ENCODE peak calls at places on chromosomes 6 and 20, in eight cellular contexts. One of them, this sample, is unnamed.

GRCh38 chr6:33073431-33073871 is at the start of gene HLA-DPA1:
- DNase-seq in smooth muscle cell of the brain vasculature: no peak
- DNase-seq in fibroblast of lung: no peak
- DNase-seq in CD8-positive, alpha-beta memory T cell: peak
- DNase-seq in GM03348: peak
- DNase-seq in ovary: no peak
- DNase-seq in germinal center: peak
- DNase-seq in NCI-H345: no peak
- DNase-seq in this sample: no peak

GRCh38 chr6:39062014-39062740 is 13.6 kb downstream of the GLP1R start:
- DNase-seq in smooth muscle cell of the brain vasculature: no peak
- DNase-seq in fibroblast of lung: no peak
- DNase-seq in CD8-positive, alpha-beta memory T cell: no peak
- DNase-seq in GM03348: no peak
- DNase-seq in ovary: no peak
- DNase-seq in germinal center: no peak
- DNase-seq in NCI-H345: no peak
- DNase-seq in this sample: no peak

GRCh38 chr6:117444600-117444999 is 18.9 kb upstream of the ROS1 start:
- DNase-seq in smooth muscle cell of the brain vasculature: no peak
- DNase-seq in fibroblast of lung: peak
- DNase-seq in CD8-positive, alpha-beta memory T cell: no peak
- DNase-seq in GM03348: peak
- DNase-seq in ovary: no peak
- DNase-seq in germinal center: no peak
- DNase-seq in NCI-H345: no peak
- DNase-seq in this sample: no peak

GRCh38 chr6:134429861-134430380 is 112.0 kb upstream of the SGK1 start:
- DNase-seq in smooth muscle cell of the brain vasculature: no peak
- DNase-seq in fibroblast of lung: no peak
- DNase-seq in CD8-positive, alpha-beta memory T cell: no peak
- DNase-seq in GM03348: no peak
- DNase-seq in ovary: no peak
- DNase-seq in germinal center: no peak
- DNase-seq in NCI-H345: no peak
- DNase-seq in this sample: no peak

GRCh38 chr20:12788936-12789335 is 219.8 kb upstream of the SPTLC3 start:
- DNase-seq in smooth muscle cell of the brain vasculature: no peak
- DNase-seq in fibroblast of lung: no peak
- DNase-seq in CD8-positive, alpha-beta memory T cell: no peak
- DNase-seq in GM03348: no peak
- DNase-seq in ovary: no peak
- DNase-seq in germinal center: no peak
- DNase-seq in NCI-H345: no peak
- DNase-seq in this sample: no peak

GRCh38 chr20:3161316-3162079 is 1.8 kb upstream of the FASTKD5 start:
- DNase-seq in smooth muscle cell of the brain vasculature: no peak
- DNase-seq in fibroblast of lung: no peak
- DNase-seq in CD8-positive, alpha-beta memory T cell: no peak
- DNase-seq in GM03348: no peak
- DNase-seq in ovary: no peak
- DNase-seq in germinal center: no peak
- DNase-seq in NCI-H345: no peak
- DNase-seq in this sample: no peak

GRCh38 chr6:164928366-164929154 is 380.8 kb downstream of the C6orf118 start:
- DNase-seq in smooth muscle cell of the brain vasculature: no peak
- DNase-seq in fibroblast of lung: peak
- DNase-seq in CD8-positive, alpha-beta memory T cell: no peak
- DNase-seq in GM03348: no peak
- DNase-seq in ovary: no peak
- DNase-seq in germinal center: no peak
- DNase-seq in NCI-H345: no peak
- DNase-seq in this sample: no peak

GRCh38 chr20:7361321-7361720 is 578.9 kb downstream of the HAO1 start:
- DNase-seq in smooth muscle cell of the brain vasculature: no peak
- DNase-seq in fibroblast of lung: no peak
- DNase-seq in CD8-positive, alpha-beta memory T cell: no peak
- DNase-seq in GM03348: no peak
- DNase-seq in ovary: no peak
- DNase-seq in germinal center: no peak
- DNase-seq in NCI-H345: no peak
- DNase-seq in this sample: no peak

GRCh38 chr6:52457096-52457495 is 37.0 kb downstream of the EFHC1 start:
- DNase-seq in smooth muscle cell of the brain vasculature: no peak
- DNase-seq in fibroblast of lung: no peak
- DNase-seq in CD8-positive, alpha-beta memory T cell: no peak
- DNase-seq in GM03348: no peak
- DNase-seq in ovary: no peak
- DNase-seq in germinal center: no peak
- DNase-seq in NCI-H345: no peak
- DNase-seq in this sample: no peak

GRCh38 chr6:108260126-108260808 is 573 bp downstream of the SNX3 start:
- DNase-seq in smooth muscle cell of the brain vasculature: no peak
- DNase-seq in fibroblast of lung: peak
- DNase-seq in CD8-positive, alpha-beta memory T cell: peak
- DNase-seq in GM03348: peak
- DNase-seq in ovary: peak
- DNase-seq in germinal center: peak
- DNase-seq in NCI-H345: peak
- DNase-seq in this sample: peak

GRCh38 chr6:44563397-44563796 is 175.9 kb downstream of the CDC5L start:
- DNase-seq in smooth muscle cell of the brain vasculature: no peak
- DNase-seq in fibroblast of lung: peak
- DNase-seq in CD8-positive, alpha-beta memory T cell: no peak
- DNase-seq in GM03348: no peak
- DNase-seq in ovary: peak
- DNase-seq in germinal center: no peak
- DNase-seq in NCI-H345: no peak
- DNase-seq in this sample: no peak

GRCh38 chr6:108562503-108562993 is 1.8 kb downstream of the FOXO3 start:
- DNase-seq in smooth muscle cell of the brain vasculature: no peak
- DNase-seq in fibroblast of lung: peak
- DNase-seq in CD8-positive, alpha-beta memory T cell: no peak
- DNase-seq in GM03348: peak
- DNase-seq in ovary: peak
- DNase-seq in germinal center: no peak
- DNase-seq in NCI-H345: peak
- DNase-seq in this sample: peak

GRCh38 chr6:87721311-87721710 is 19.3 kb upstream of the AKIRIN2 start:
- DNase-seq in smooth muscle cell of the brain vasculature: no peak
- DNase-seq in fibroblast of lung: peak
- DNase-seq in CD8-positive, alpha-beta memory T cell: no peak
- DNase-seq in GM03348: no peak
- DNase-seq in ovary: no peak
- DNase-seq in germinal center: no peak
- DNase-seq in NCI-H345: no peak
- DNase-seq in this sample: no peak

GRCh38 chr6:106444777-106445507 is 84.4 kb downstream of the CRYBG1 start:
- DNase-seq in smooth muscle cell of the brain vasculature: peak
- DNase-seq in fibroblast of lung: peak
- DNase-seq in CD8-positive, alpha-beta memory T cell: peak
- DNase-seq in GM03348: peak
- DNase-seq in ovary: no peak
- DNase-seq in germinal center: peak
- DNase-seq in NCI-H345: peak
- DNase-seq in this sample: peak

GRCh38 chr6:119834418-119834817 is 484.9 kb upstream of the MAN1A1 start:
- DNase-seq in smooth muscle cell of the brain vasculature: no peak
- DNase-seq in fibroblast of lung: no peak
- DNase-seq in CD8-positive, alpha-beta memory T cell: no peak
- DNase-seq in GM03348: no peak
- DNase-seq in ovary: no peak
- DNase-seq in germinal center: no peak
- DNase-seq in NCI-H345: no peak
- DNase-seq in this sample: no peak

GRCh38 chr6:160010067-160010466 is 41.2 kb downstream of the IGF2R start:
- DNase-seq in smooth muscle cell of the brain vasculature: peak
- DNase-seq in fibroblast of lung: peak
- DNase-seq in CD8-positive, alpha-beta memory T cell: no peak
- DNase-seq in GM03348: peak
- DNase-seq in ovary: no peak
- DNase-seq in germinal center: no peak
- DNase-seq in NCI-H345: no peak
- DNase-seq in this sample: no peak

GRCh38 chr20:36153754-36154695 is 515 bp upstream of the EPB41L1 start:
- DNase-seq in smooth muscle cell of the brain vasculature: no peak
- DNase-seq in fibroblast of lung: peak
- DNase-seq in CD8-positive, alpha-beta memory T cell: no peak
- DNase-seq in GM03348: peak
- DNase-seq in ovary: peak
- DNase-seq in germinal center: peak
- DNase-seq in NCI-H345: peak
- DNase-seq in this sample: peak

GRCh38 chr20:1673424-1673823 is 15.8 kb upstream of the SIRPG start:
- DNase-seq in smooth muscle cell of the brain vasculature: no peak
- DNase-seq in fibroblast of lung: no peak
- DNase-seq in CD8-positive, alpha-beta memory T cell: no peak
- DNase-seq in GM03348: no peak
- DNase-seq in ovary: no peak
- DNase-seq in germinal center: no peak
- DNase-seq in NCI-H345: no peak
- DNase-seq in this sample: no peak

This sample was measured in pancreas.